ENCODE peak calls at places on chromosome 2, in seven cellular contexts. R is NAMALWA; Z is left ventricle myocardium inferior; T is activated naive CD4-positive, alpha-beta T cell treated with anti-CD3 and anti-CD28 coated beads, Interleukin-2, amount 10 ng/mL, durations not matched to agents 7 days and 5 days; B is heart right ventricle; W is GDM1; H is hepatic stellate cell. O is an unnamed sample.

GRCh38 chr2:235049069-235049468 is 97.3 kb downstream of the SH3BP4 start:
- DNase-seq in H (no peak), R (no peak), B (no peak), T (peak), Z (no peak), W (no peak), O (no peak)

GRCh38 chr2:20642026-20642971 is 8.6 kb downstream of the HS1BP3 start:
- DNase-seq in T (peak), R (peak), W (peak), B (peak), Z (peak), H (peak), O (peak)

GRCh38 chr2:190188289-190188688 is 125.8 kb upstream of the MSTN start:
- DNase-seq in Z (no peak), H (no peak), T (no peak), R (no peak), W (no peak), B (no peak), O (no peak)

GRCh38 chr2:239947361-239948045 is 77.6 kb downstream of the NDUFA10 start:
- DNase-seq in W (no peak), T (no peak), Z (peak), R (no peak), H (no peak), B (no peak), O (no peak)

GRCh38 chr2:103401621-103402020 is 639.8 kb downstream of the TMEM182 start:
- DNase-seq in T (no peak), W (no peak), H (no peak), R (no peak), Z (no peak), B (no peak), O (no peak)

GRCh38 chr2:152167070-152167469 is 8.5 kb downstream of the STAM2 start:
- DNase-seq in Z (no peak), H (no peak), B (no peak), T (no peak), R (peak), W (no peak), O (no peak)

GRCh38 chr2:231431606-231432005 is 32.7 kb downstream of the NCL start:
- DNase-seq in B (no peak), H (no peak), W (no peak), Z (no peak), R (no peak), T (no peak), O (no peak)

GRCh38 chr2:152635635-152636298 is 81.5 kb downstream of the PRPF40A start:
- DNase-seq in H (peak), R (peak), T (peak), W (peak), B (no peak), Z (peak), O (no peak)

GRCh38 chr2:6827516-6828298 is 38.0 kb downstream of the CMPK2 start:
- DNase-seq in B (no peak), W (no peak), Z (no peak), T (no peak), H (no peak), R (no peak), O (no peak)

GRCh38 chr2:177282101-177282573 is 17.6 kb upstream of the NFE2L2 start:
- DNase-seq in T (no peak), R (no peak), Z (peak), H (no peak), B (peak), W (no peak), O (peak)

GRCh38 chr2:44805391-44805790 is 136.1 kb upstream of the SIX3 start:
- DNase-seq in B (no peak), H (no peak), W (no peak), Z (no peak), R (no peak), T (no peak), O (no peak)

GRCh38 chr2:219561179-219562048 is 9.9 kb downstream of the OBSL1 start:
- DNase-seq in Z (no peak), B (no peak), W (no peak), T (no peak), H (no peak), R (no peak), O (no peak)

GRCh38 chr2:85772841-85773491 is 19.2 kb downstream of the ATOH8 start:
- DNase-seq in B (peak), Z (peak), T (no peak), W (no peak), R (no peak), H (no peak), O (peak)

GRCh38 chr2:30208453-30208852 is 22.9 kb upstream of the LBH start:
- DNase-seq in B (peak), R (peak), T (peak), W (peak), Z (peak), H (peak), O (peak)

GRCh38 chr2:132681766-132682165 is 11.8 kb upstream of the LYPD1 start:
- DNase-seq in Z (no peak), R (no peak), W (no peak), H (no peak), B (no peak), T (no peak), O (no peak)

GRCh38 chr2:238379096-238379810 is 47.5 kb upstream of the ASB1 start:
- DNase-seq in B (no peak), W (peak), T (peak), Z (no peak), R (no peak), H (peak), O (peak)